ENCODE peak calls at places on chromosome 12, in four cellular contexts. Y is bronchial epithelial cell, O is heart left ventricle, J is fibroblast of the aortic adventitia. I is an unnamed sample.

GRCh38 chr12:43131304-43131703 is 420.7 kb downstream of the ADAMTS20 start:
- DNase-seq in Y (no peak), J (no peak), O (no peak), I (no peak)

GRCh38 chr12:46177842-46178608 is 90.8 kb downstream of the SLC38A1 start:
- DNase-seq in O (no peak), J (no peak), Y (no peak), I (no peak)

GRCh38 chr12:27975222-27976136 is 2.9 kb upstream of the PTHLH start:
- DNase-seq in J (peak), O (peak), Y (peak), I (peak)

GRCh38 chr12:12441891-12442461 is 85.1 kb downstream of the BORCS5 start:
- DNase-seq in J (peak), O (no peak), Y (peak), I (no peak)

GRCh38 chr12:6158263-6158662 is 33.8 kb upstream of the VWF start:
- DNase-seq in O (no peak), J (no peak), Y (no peak), I (no peak)

GRCh38 chr12:15253990-15254389 is 32.8 kb upstream of the RERG start:
- DNase-seq in Y (no peak), J (no peak), O (no peak), I (no peak)

GRCh38 chr12:108120863-108121165 is 8.3 kb upstream of the WSCD2 start:
- DNase-seq in J (no peak), Y (no peak), O (no peak), I (no peak)

GRCh38 chr12:72197790-72198189 is 74.4 kb upstream of the TRHDE start:
- DNase-seq in O (no peak), J (no peak), Y (no peak), I (no peak)

GRCh38 chr12:64556231-64556630 is 54.1 kb upstream of the RASSF3 start:
- DNase-seq in O (no peak), Y (no peak), J (no peak), I (no peak)

GRCh38 chr12:64273527-64274403 is 51.7 kb upstream of the KICS2 start:
- DNase-seq in O (no peak), J (peak), Y (peak), I (no peak)

GRCh38 chr12:50633950-50634349 is 129.2 kb downstream of the DIP2B start:
- DNase-seq in Y (no peak), J (peak), O (no peak), I (no peak)

GRCh38 chr12:12926571-12927071 is 25.3 kb downstream of the GPRC5D start:
- DNase-seq in J (peak), O (no peak), Y (no peak), I (no peak)

GRCh38 chr12:52534482-52534881 is 14.3 kb upstream of the KRT5 start:
- DNase-seq in Y (peak), O (no peak), J (no peak), I (no peak)

GRCh38 chr12:121673013-121673441 is 3.6 kb upstream of the MORN3 start:
- DNase-seq in J (no peak), Y (no peak), O (no peak), I (peak)

GRCh38 chr12:51994959-51995358 is 11.8 kb upstream of the TAMALIN start:
- DNase-seq in O (no peak), J (no peak), Y (no peak), I (no peak)

GRCh38 chr12:12520278-12520677 is 42.4 kb downstream of the DUSP16 start:
- DNase-seq in O (no peak), J (no peak), Y (no peak), I (no peak)

GRCh38 chr12:62260733-62261683 is 804 bp downstream of the USP15 start:
- DNase-seq in O (peak), J (peak), Y (peak), I (peak)

GRCh38 chr12:108649668-108650067 is 16.0 kb upstream of the SELPLG start:
- DNase-seq in Y (no peak), O (no peak), J (peak), I (peak)

GRCh38 chr12:19402743-19403400 is 36.4 kb upstream of the AEBP2 start:
- DNase-seq in O (peak), J (peak), Y (peak), I (peak)

GRCh38 chr12:2443766-2444165 is 351.0 kb upstream of the FKBP4 start:
- DNase-seq in O (no peak), Y (no peak), J (no peak), I (no peak)

GRCh38 chr12:47744005-47744651 is 14.6 kb downstream of the RAPGEF3 start:
- DNase-seq in J (no peak), O (no peak), Y (peak), I (no peak)

GRCh38 chr12:41407240-41407799 is 219.2 kb downstream of the PDZRN4 start:
- DNase-seq in Y (no peak), J (no peak), O (no peak), I (no peak)

GRCh38 chr12:575948-576612 is 87.2 kb downstream of the NINJ2 start:
- DNase-seq in Y (peak), O (peak), J (peak), I (peak)

GRCh38 chr12:115882941-115883340 is 394.6 kb downstream of the MED13L start:
- DNase-seq in J (no peak), O (no peak), Y (no peak), I (no peak)

GRCh38 chr12:110790301-110790700 is 47.6 kb upstream of the PPP1CC start:
- DNase-seq in Y (no peak), O (no peak), J (peak), I (no peak)

GRCh38 chr12:98644433-98644711 is 216 bp downstream of the IKBIP start:
- DNase-seq in O (no peak), Y (peak), J (no peak), I (peak)

DNA sequence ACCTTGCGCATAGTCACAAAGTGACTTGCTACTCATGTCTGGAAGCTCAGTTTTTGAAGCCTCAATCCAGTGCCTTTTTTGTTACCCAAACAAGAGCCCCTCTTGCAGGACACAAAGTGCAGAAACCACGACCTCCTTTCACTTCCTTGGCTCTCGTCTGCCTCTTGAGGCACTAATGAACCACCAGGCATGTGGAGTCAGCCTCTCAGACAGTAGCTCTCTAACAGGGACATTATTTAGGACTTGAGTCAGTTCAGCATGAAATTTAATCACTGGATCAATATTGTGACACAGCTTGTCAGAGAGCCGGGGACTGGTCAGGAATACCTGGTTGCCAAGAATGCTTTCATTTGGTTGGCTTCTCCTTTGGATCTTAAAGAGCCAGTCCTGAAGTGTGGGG is 46.7 kb downstream of the HSPB8 start:
- DNase-seq in Y (no peak), O (no peak), J (no peak), I (no peak)
- TF ChIP-seq CTCF in Y (no peak), O (no peak), J (no peak), I (no peak)

GRCh38 chr12:25250744-25251730 is at the start of gene KRAS:
- DNase-seq in J (peak), Y (peak), O (peak), I (peak)

GRCh38 chr12:25251749-25252148 is 1.0 kb upstream of the KRAS start:
- DNase-seq in J (no peak), O (no peak), Y (no peak), I (no peak)

GRCh38 chr12:25252946-25253345 is 2.2 kb upstream of the KRAS start:
- DNase-seq in J (no peak), O (no peak), Y (no peak), I (no peak)

GRCh38 chr12:25254271-25254880 is 3.6 kb upstream of the KRAS start:
- DNase-seq in Y (no peak), J (no peak), O (no peak), I (peak)

DNA sequence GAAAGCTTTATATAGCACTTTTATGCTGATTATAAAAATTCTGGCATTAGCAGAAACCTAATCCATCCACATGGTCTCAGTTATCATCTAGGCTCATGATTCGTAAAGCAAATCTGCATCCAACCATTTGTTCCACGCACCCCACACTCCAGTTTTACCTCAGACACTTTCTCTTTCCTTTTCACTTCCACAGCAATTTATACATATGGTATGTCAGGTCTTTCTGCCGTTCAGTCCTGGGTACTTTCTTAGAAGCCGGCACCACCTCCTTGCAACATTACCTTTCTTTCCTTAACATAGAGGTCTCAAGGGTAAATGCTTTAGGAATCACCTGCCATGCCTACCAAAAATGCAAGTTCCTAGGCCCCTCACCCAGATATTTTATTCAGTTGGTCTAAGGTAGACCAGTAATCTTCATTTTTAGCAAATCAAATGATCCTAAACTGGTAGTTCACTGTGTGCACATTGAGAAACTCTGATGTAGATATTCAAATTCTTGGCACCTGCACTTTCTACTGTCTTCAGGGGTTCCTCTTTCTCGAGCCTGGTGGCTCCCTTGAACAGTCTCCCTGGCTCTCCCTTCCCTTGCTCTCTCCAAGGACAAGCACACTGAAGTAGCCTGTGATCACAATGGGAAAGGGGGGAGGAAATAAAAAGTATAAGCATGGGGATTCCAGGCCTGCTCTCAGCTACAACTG is 2.8 kb upstream of the KRAS start:
- DNase-seq in O (no peak), Y (no peak), J (no peak), I (no peak)
- H3K4me3 ChIP-seq in O (no peak), Y (no peak), J (no peak), I (no peak)

DNA sequence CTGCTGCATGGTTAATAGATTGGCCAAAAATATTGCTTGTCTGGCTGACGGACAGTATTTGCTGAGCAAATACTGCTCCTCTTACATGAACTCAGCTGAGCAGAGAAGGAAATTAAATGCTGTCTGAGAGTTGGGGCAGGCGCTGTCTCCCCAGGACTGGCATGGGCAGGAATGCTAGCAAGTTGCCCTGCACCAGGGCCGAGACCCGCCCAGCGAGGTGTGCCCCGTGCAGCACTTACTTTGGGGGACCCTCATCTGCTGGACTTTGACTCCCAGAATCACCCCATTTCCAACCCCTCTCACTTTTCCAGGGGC is 1.4 kb downstream of the FBRSL1 start:
- DNase-seq in J (no peak), Y (peak), O (no peak), I (no peak)
- TF ChIP-seq CTCF in J (no peak), Y (no peak), O (no peak), I (no peak)

GRCh38 chr12:123519151-123520001 is 14.1 kb downstream of the RILPL1 start:
- DNase-seq in O (peak), Y (peak), J (peak), I (peak)
- H3K4me3 ChIP-seq in O (no peak), Y (no peak), J (no peak), I (no peak)

I was measured in foreskin fibroblast.